ENCODE peak calls at places on chromosomes 6 and 20, in six cellular contexts. J is G401; P is activated CD8-positive, alpha-beta T cell treated with anti-CD3 and anti-CD28 coated beads for 36 hours; G is B cell; N is NCI-H1417 treated with DMSO at 0.1 percent for 48 hours; A is RWPE1. O is an unnamed sample.

GRCh38 chr6:151869787-151870186 is 62.3 kb downstream of the ESR1 start:
- DNase-seq in J (no peak), P (no peak), G (no peak), N (no peak), A (no peak), O (no peak)

GRCh38 chr6:110359554-110359953 is 1.4 kb upstream of the METTL24 start:
- DNase-seq in J (no peak), P (no peak), G (no peak), N (no peak), A (no peak), O (no peak)

GRCh38 chr6:155100087-155100486 is 105.0 kb downstream of the TIAM2 start:
- DNase-seq in J (peak; percentile 84), P (no peak), G (no peak), N (no peak), A (no peak), O (no peak)

GRCh38 chr20:63076421-63076820 is 69.7 kb upstream of the BHLHE23 start:
- DNase-seq in J (no peak), P (no peak), G (no peak), N (no peak), A (no peak), O (no peak)

GRCh38 chr20:61765871-61766654 is 299.6 kb downstream of the TAF4 start:
- DNase-seq in J (no peak), P (no peak), G (no peak), N (no peak), A (peak; percentile 68), O (no peak)

GRCh38 chr6:36605102-36605501 is 10.9 kb downstream of the SRSF3 start:
- DNase-seq in J (no peak), P (no peak), G (no peak), N (no peak), A (no peak), O (no peak)

GRCh38 chr6:14709900-14710299 is 536.0 kb upstream of the JARID2 start:
- DNase-seq in J (peak; percentile 68), P (no peak), G (no peak), N (no peak), A (no peak), O (no peak)

GRCh38 chr20:25389858-25390537 is 637 bp downstream of the ABHD12 start:
- DNase-seq in J (peak; percentile 10), P (peak; percentile 46), G (no peak), N (peak; percentile 13), A (peak; percentile 53), O (peak; percentile 26)

GRCh38 chr6:169724554-169725269 is 412 bp upstream of the PHF10 start:
- DNase-seq in J (peak; percentile 48), P (peak; percentile 64), G (peak; percentile 84), N (peak; percentile 28), A (peak; percentile 19), O (peak; percentile 63)

GRCh38 chr6:41277644-41278043 is 8.8 kb downstream of the TREM1 start:
- DNase-seq in J (no peak), P (no peak), G (no peak), N (no peak), A (no peak), O (no peak)

GRCh38 chr20:47466193-47466592 is 35.5 kb upstream of the NCOA3 start:
- DNase-seq in J (no peak), P (no peak), G (no peak), N (no peak), A (no peak), O (no peak)

GRCh38 chr6:150308812-150309475 is 59.9 kb upstream of the IYD start:
- DNase-seq in J (no peak), P (no peak), G (no peak), N (no peak), A (no peak), O (no peak)

GRCh38 chr6:90413867-90414266 is 117.2 kb upstream of the BACH2 start:
- DNase-seq in J (peak; percentile 91), P (peak; percentile 95), G (peak; percentile 66), N (peak; percentile 33), A (no peak), O (no peak)

GRCh38 chr6:2783188-2783957 is 18.2 kb downstream of the WRNIP1 start:
- DNase-seq in J (peak; percentile 45), P (no peak), G (no peak), N (no peak), A (no peak), O (no peak)

GRCh38 chr6:129604321-129604720 is 105.7 kb downstream of the ARHGAP18 start:
- DNase-seq in J (no peak), P (no peak), G (no peak), N (no peak), A (no peak), O (no peak)

GRCh38 chr6:56009620-56010019 is 134.2 kb upstream of the BMP5 start:
- DNase-seq in J (no peak), P (no peak), G (no peak), N (no peak), A (no peak), O (no peak)

GRCh38 chr6:5084787-5085637 is at the start of gene PPP1R3G:
- DNase-seq in J (no peak), P (peak; percentile 35), G (peak; percentile 59), N (no peak), A (no peak), O (no peak)

GRCh38 chr6:106134906-106135634 is 48.9 kb downstream of the PRDM1 start:
- DNase-seq in J (no peak), P (peak; percentile 44), G (no peak), N (no peak), A (peak; percentile 22), O (no peak)

GRCh38 chr6:139336488-139336887 is 38.0 kb downstream of the CITED2 start:
- DNase-seq in J (peak; percentile 73), P (no peak), G (no peak), N (no peak), A (no peak), O (no peak)

GRCh38 chr6:119078449-119079287 is at the start of gene FAM184A:
- DNase-seq in J (peak; percentile 81), P (peak; percentile 62), G (peak; percentile 79), N (no peak), A (peak; percentile 49), O (peak; percentile 64)

GRCh38 chr6:159680104-159680503 is 12.9 kb downstream of the SOD2 start:
- DNase-seq in J (no peak), P (no peak), G (no peak), N (no peak), A (no peak), O (no peak)

GRCh38 chr6:108442770-108443520 is 117.8 kb upstream of the FOXO3 start:
- DNase-seq in J (no peak), P (no peak), G (no peak), N (no peak), A (no peak), O (no peak)

GRCh38 chr20:35568645-35569044 is 26.8 kb downstream of the ERGIC3 start:
- DNase-seq in J (no peak), P (peak; percentile 20), G (no peak), N (no peak), A (peak; percentile 64), O (no peak)

GRCh38 chr20:56181593-56181992 is 66.9 kb upstream of the MC3R start:
- DNase-seq in J (no peak), P (peak; percentile 8), G (no peak), N (no peak), A (no peak), O (no peak)

GRCh38 chr20:51386586-51386985 is 155.9 kb downstream of the NFATC2 start:
- DNase-seq in J (no peak), P (peak; percentile 82), G (no peak), N (no peak), A (no peak), O (no peak)

GRCh38 chr20:2750343-2751251 is 49.8 kb downstream of the CPXM1 start:
- DNase-seq in J (no peak), P (peak; percentile 39), G (no peak), N (no peak), A (peak; percentile 36), O (no peak)

GRCh38 chr6:115058414-115059211 is 715.8 kb upstream of the HS3ST5 start:
- DNase-seq in J (no peak), P (no peak), G (no peak), N (peak; percentile 67), A (no peak), O (no peak)

GRCh38 chr6:150617496-150618460 is 18.1 kb downstream of the PLEKHG1 start:
- DNase-seq in J (no peak), P (no peak), G (no peak), N (no peak), A (no peak), O (no peak)

GRCh38 chr6:40444811-40445210 is 142.4 kb downstream of the LRFN2 start:
- DNase-seq in J (no peak), P (no peak), G (no peak), N (no peak), A (no peak), O (no peak)

GRCh38 chr20:32731882-32732266 is 11.4 kb downstream of the COMMD7 start:
- DNase-seq in J (no peak), P (no peak), G (no peak), N (no peak), A (no peak), O (no peak)

GRCh38 chr20:56826971-56827645 is 198.0 kb downstream of the TFAP2C start:
- DNase-seq in J (no peak), P (no peak), G (no peak), N (no peak), A (peak; percentile 96), O (no peak)

GRCh38 chr6:7647504-7647903 is 57.5 kb downstream of the SNRNP48 start:
- DNase-seq in J (no peak), P (peak; percentile 2), G (no peak), N (no peak), A (no peak), O (no peak)